ENCODE peak calls at places on chromosome 3, in four cellular contexts. Y is Panc1, T is testis, H is omental fat pad. S is an unnamed sample.

GRCh38 chr3:126749931-126750759 is 46.1 kb downstream of the CHCHD6 start:
- DNase-seq in Y (no peak), T (no peak), H (no peak), S (no peak)

GRCh38 chr3:12935023-12935860 is 93.9 kb upstream of the RPL32 start:
- DNase-seq in Y (no peak), T (no peak), H (no peak), S (no peak)

GRCh38 chr3:134291300-134292254 is 40.9 kb upstream of the RYK start:
- DNase-seq in Y (no peak), T (peak; percentile 84), H (no peak), S (peak; percentile 63)

GRCh38 chr3:105678017-105678416 is 190.8 kb downstream of the CBLB start:
- DNase-seq in Y (no peak), T (no peak), H (no peak), S (no peak)

GRCh38 chr3:89314454-89314853 is 207.0 kb downstream of the EPHA3 start:
- DNase-seq in Y (no peak), T (peak; percentile 33), H (no peak), S (no peak)

GRCh38 chr3:58386966-58387365 is 46.7 kb downstream of the PDHB start:
- DNase-seq in Y (no peak), T (no peak), H (no peak), S (no peak)

GRCh38 chr3:128648402-128648801 is 2.2 kb downstream of the RPN1 start:
- DNase-seq in Y (no peak), T (no peak), H (no peak), S (no peak)

GRCh38 chr3:97830627-97831026 is 8.8 kb downstream of the CRYBG3 start:
- DNase-seq in Y (no peak), T (no peak), H (no peak), S (no peak)

GRCh38 chr3:115279939-115280338 is 132.9 kb upstream of the ZBTB20 start:
- DNase-seq in Y (no peak), T (no peak), H (no peak), S (no peak)

GRCh38 chr3:168248383-168249047 is 152.8 kb upstream of the GOLIM4 start:
- DNase-seq in Y (no peak), T (peak; percentile 26), H (no peak), S (no peak)

GRCh38 chr3:135083179-135083578 is 288.1 kb downstream of the EPHB1 start:
- DNase-seq in Y (no peak), T (no peak), H (no peak), S (no peak)

GRCh38 chr3:61181874-61182273 is 69.4 kb downstream of the FHIT start:
- DNase-seq in Y (no peak), T (no peak), H (no peak), S (no peak)

GRCh38 chr3:141979050-141979671 is 102.7 kb downstream of the ATP1B3 start:
- DNase-seq in Y (peak; percentile 90), T (no peak), H (no peak), S (no peak)

GRCh38 chr3:65146149-65146548 is 458.3 kb upstream of the ADAMTS9 start:
- DNase-seq in Y (no peak), T (no peak), H (no peak), S (no peak)

GRCh38 chr3:70308760-70309159 is 3.7 kb downstream of the MDFIC2 start:
- DNase-seq in Y (no peak), T (peak; percentile 24), H (no peak), S (no peak)

GRCh38 chr3:61679103-61679502 is 117.7 kb downstream of the PTPRG start:
- DNase-seq in Y (no peak), T (no peak), H (no peak), S (no peak)

GRCh38 chr3:15440891-15441290 is 13.5 kb downstream of the EAF1 start:
- DNase-seq in Y (no peak), T (peak; percentile 7), H (no peak), S (no peak)

GRCh38 chr3:38137615-38138346 is 680 bp upstream of the MYD88 start:
- DNase-seq in Y (no peak), T (peak; percentile 26), H (peak; percentile 27), S (no peak)

GRCh38 chr3:22731901-22732300 is 471.2 kb upstream of the UBE2E2 start:
- DNase-seq in Y (no peak), T (no peak), H (no peak), S (no peak)

GRCh38 chr3:182787302-182788036 is 5.8 kb upstream of the ATP11B start:
- DNase-seq in Y (no peak), T (no peak), H (no peak), S (no peak)

GRCh38 chr3:103308921-103309320 is 874.1 kb downstream of the ZPLD1 start:
- DNase-seq in Y (no peak), T (no peak), H (no peak), S (no peak)

GRCh38 chr3:190456779-190457178 is 7.1 kb upstream of the TMEM207 start:
- DNase-seq in Y (no peak), T (no peak), H (no peak), S (no peak)

GRCh38 chr3:166472015-166472414 is 634.8 kb upstream of the BCHE start:
- DNase-seq in Y (no peak), T (no peak), H (no peak), S (no peak)

GRCh38 chr3:21551019-21551418 is 200.0 kb downstream of the ZNF385D start:
- DNase-seq in Y (no peak), T (no peak), H (no peak), S (no peak)

GRCh38 chr3:54134155-54134554 is 11.8 kb downstream of the CACNA2D3 start:
- DNase-seq in Y (no peak), T (no peak), H (no peak), S (no peak)

GRCh38 chr3:113495035-113495434 is 19.9 kb downstream of the SPICE1 start:
- DNase-seq in Y (no peak), T (peak; percentile 58), H (no peak), S (no peak)

GRCh38 chr3:194485876-194486539 is 794 bp downstream of the ATP13A3 start:
- DNase-seq in Y (no peak), T (peak; percentile 43), H (no peak), S (peak; percentile 51)

GRCh38 chr3:179929091-179929529 is 107.6 kb downstream of the PEX5L start:
- DNase-seq in Y (peak; percentile 24), T (peak; percentile 67), H (no peak), S (no peak)

GRCh38 chr3:38730281-38730680 is 80.8 kb upstream of the SCN5A start:
- DNase-seq in Y (no peak), T (no peak), H (no peak), S (no peak)

GRCh38 chr3:139505829-139506386 is 29.6 kb upstream of the RBP2 start:
- DNase-seq in Y (no peak), T (no peak), H (no peak), S (no peak)

GRCh38 chr3:139509631-139510030 is 29.9 kb downstream of the RBP1 start:
- DNase-seq in Y (no peak), T (no peak), H (no peak), S (no peak)

GRCh38 chr3:139506792-139507191 is 30.5 kb upstream of the RBP2 start:
- DNase-seq in Y (no peak), T (no peak), H (no peak), S (no peak)
- TF ChIP-seq CTCF in Y (peak; percentile 62), T (no peak), H (no peak), S (no peak)

DNA sequence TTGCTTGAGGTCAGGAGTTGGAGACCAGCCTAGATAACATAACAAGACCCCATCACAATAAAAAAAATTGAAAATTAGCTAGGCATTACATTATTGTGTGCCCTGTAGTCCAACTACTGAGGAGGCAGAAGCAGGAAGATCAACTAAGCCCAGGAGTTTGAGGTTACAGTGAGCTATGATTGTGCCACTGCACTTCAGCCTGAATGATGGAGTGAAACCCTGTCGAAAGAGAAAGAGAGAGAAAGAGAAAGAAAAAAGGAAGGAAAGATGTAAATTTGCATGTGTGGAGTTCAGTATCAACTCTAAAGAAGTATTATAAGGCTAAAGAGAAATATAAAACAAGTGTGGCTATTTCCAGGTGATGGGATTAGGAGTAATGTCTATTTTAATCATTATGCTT is 661.4 kb downstream of the RBMS3 start:
- DNase-seq in Y (no peak), T (no peak), H (no peak), S (no peak)
- TF ChIP-seq CTCF in Y (no peak), T (no peak), H (no peak), S (no peak)

GRCh38 chr3:157844770-157845522 is 261.3 kb downstream of the SHOX2 start:
- DNase-seq in Y (no peak), T (no peak), H (no peak), S (no peak)
- TF ChIP-seq CTCF in Y (no peak), T (no peak), H (no peak), S (no peak)

GRCh38 chr3:171026584-171027293 is at the start of gene SLC2A2:
- DNase-seq in Y (no peak), T (no peak), H (no peak), S (no peak)
- TF ChIP-seq CTCF in Y (no peak), T (no peak), H (no peak), S (no peak)

DNA sequence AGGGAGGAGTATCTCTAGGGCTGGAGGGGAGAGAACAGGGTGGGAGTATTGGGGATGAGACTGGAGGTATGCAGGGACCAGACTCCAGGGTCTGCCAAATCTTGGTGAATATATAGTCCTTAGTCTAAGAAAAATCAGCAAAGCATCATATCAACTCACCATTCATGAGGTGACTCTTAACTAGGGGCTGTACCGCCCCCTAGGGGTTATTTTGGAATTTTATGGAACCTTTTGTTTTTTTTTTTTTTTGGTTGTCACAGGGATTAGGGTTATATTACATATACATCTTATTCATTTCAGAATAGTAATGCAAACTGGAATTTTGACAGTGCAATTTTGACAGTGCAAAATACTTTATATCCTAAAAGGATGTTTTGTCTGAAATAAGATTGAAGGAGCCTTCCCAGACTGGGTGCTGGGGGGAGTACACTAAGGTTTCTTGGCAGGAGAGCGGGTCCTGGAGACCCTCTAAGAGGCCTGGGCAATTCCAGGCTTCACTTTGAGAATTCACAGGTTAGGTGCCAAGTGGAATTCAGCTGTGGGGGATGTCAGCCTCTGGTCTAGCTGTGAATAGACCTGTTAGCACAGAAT is 7.5 kb downstream of the CMTM7 start:
- DNase-seq in Y (no peak), T (no peak), H (no peak), S (no peak)
- TF ChIP-seq CTCF in Y (peak; percentile 68), T (peak; percentile 14), H (peak; percentile 0), S (peak; percentile 71)

GRCh38 chr3:192212335-192212734 is 515.0 kb downstream of the FGF12 start:
- DNase-seq in Y (no peak), T (no peak), H (no peak), S (no peak)
- TF ChIP-seq CTCF in Y (peak; percentile 27), T (no peak), H (no peak), S (no peak)

DNA sequence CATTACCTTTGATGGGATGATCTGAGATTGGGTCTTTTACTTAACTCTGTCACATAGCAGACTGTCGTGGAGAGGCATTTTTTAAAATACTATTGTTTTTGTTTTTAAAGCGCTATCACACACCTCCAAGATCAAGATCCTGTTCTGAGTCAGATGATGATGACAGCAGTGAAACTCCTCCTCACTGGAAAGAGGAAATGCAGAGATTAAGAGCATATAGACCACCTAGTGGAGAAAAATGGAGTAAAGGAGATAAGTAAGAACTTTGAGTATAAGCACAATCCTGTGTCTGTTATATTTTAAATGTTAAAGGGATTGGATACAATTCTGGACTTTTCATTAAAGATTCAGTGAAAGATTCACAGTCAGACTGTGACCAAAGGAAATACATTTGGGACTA is 18.4 kb upstream of the ZBTB47 start:
- DNase-seq in Y (no peak), T (no peak), H (no peak), S (no peak)
- TF ChIP-seq CTCF in Y (no peak), T (no peak), H (no peak), S (no peak)